ENCODE peak calls at places on chromosomes 3 and 15, in nine cellular contexts. Y, N, V, T, X, W, I, O and C are unnamed samples.

GRCh38 chr3:197432407-197433127 is 123.2 kb downstream of the BDH1 start:
- DNase-seq in V (no peak), O (no peak), T (no peak), I (no peak), Y (no peak), N (no peak), W (no peak), X (no peak), C (peak; percentile 68)

GRCh38 chr3:97421565-97421964 is 343.0 kb upstream of the ARL6 start:
- DNase-seq in X (no peak), N (no peak), Y (no peak), V (no peak), T (no peak), W (no peak), I (no peak), O (no peak), C (no peak)

GRCh38 chr3:52029053-52029452 is 27.3 kb downstream of the DUSP7 start:
- DNase-seq in V (no peak), N (no peak), Y (no peak), I (no peak), X (no peak), O (no peak), W (no peak), T (no peak), C (no peak)

GRCh38 chr15:31459011-31459748 is 132.5 kb downstream of the KLF13 start:
- DNase-seq in V (no peak), X (no peak), W (no peak), I (no peak), O (no peak), T (peak; percentile 35), Y (peak; percentile 68), N (peak; percentile 66), C (no peak)

GRCh38 chr3:41053220-41053619 is 146.1 kb upstream of the CTNNB1 start:
- DNase-seq in N (peak; percentile 28), W (no peak), Y (no peak), I (no peak), O (no peak), T (no peak), V (no peak), X (no peak), C (no peak)

GRCh38 chr3:84960581-84960980 is 1.8 kb downstream of the CADM2 start:
- DNase-seq in Y (peak; percentile 2), W (no peak), V (no peak), N (no peak), T (no peak), X (no peak), O (no peak), I (no peak), C (peak; percentile 40)

GRCh38 chr15:79592126-79592525 is 160.0 kb downstream of the MINAR1 start:
- DNase-seq in T (no peak), V (no peak), O (no peak), X (no peak), W (no peak), Y (no peak), N (no peak), I (no peak), C (no peak)

GRCh38 chr3:173617490-173617889 is 219.9 kb downstream of the NLGN1 start:
- DNase-seq in I (no peak), Y (no peak), N (no peak), T (no peak), O (no peak), W (no peak), V (peak; percentile 1), X (no peak), C (peak; percentile 89)

GRCh38 chr3:32646761-32647160 is 38.2 kb upstream of the CNOT10 start:
- DNase-seq in V (no peak), X (no peak), Y (no peak), N (no peak), I (no peak), T (no peak), O (no peak), W (no peak), C (no peak)

GRCh38 chr15:75407083-75407482 is 38.7 kb upstream of the MAN2C1 start:
- DNase-seq in Y (no peak), O (no peak), W (no peak), X (no peak), T (no peak), N (no peak), I (no peak), V (no peak), C (no peak)

GRCh38 chr3:132242095-132242494 is 75.1 kb upstream of the ACP3 start:
- DNase-seq in O (no peak), W (no peak), T (no peak), Y (no peak), V (no peak), X (no peak), I (no peak), N (no peak), C (no peak)

GRCh38 chr3:126340596-126340942 is 16.6 kb downstream of the KLF15 start:
- DNase-seq in T (no peak), N (no peak), V (no peak), W (peak; percentile 49), O (no peak), Y (no peak), I (no peak), X (no peak), C (no peak)

GRCh38 chr3:12948371-12948770 is 107.0 kb upstream of the RPL32 start:
- DNase-seq in N (no peak), V (no peak), I (no peak), X (no peak), O (no peak), Y (no peak), W (no peak), T (no peak), C (no peak)

GRCh38 chr15:71329041-71329440 is 213.8 kb downstream of the THSD4 start:
- DNase-seq in T (no peak), V (peak; percentile 39), O (no peak), W (no peak), X (no peak), I (no peak), N (no peak), Y (no peak), C (no peak)

GRCh38 chr3:142968319-142968718 is 4.8 kb upstream of the PAQR9 start:
- DNase-seq in O (no peak), N (no peak), Y (no peak), I (no peak), T (no peak), W (no peak), V (no peak), X (no peak), C (no peak)

GRCh38 chr15:90020041-90020735 is 19.1 kb downstream of the ZNF710 start:
- DNase-seq in O (no peak), Y (no peak), W (no peak), N (no peak), T (no peak), X (no peak), I (no peak), V (peak; percentile 47), C (no peak)

GRCh38 chr15:29676961-29677402 is 145.3 kb downstream of the TJP1 start:
- DNase-seq in I (peak; percentile 57), N (no peak), V (no peak), T (no peak), Y (no peak), O (no peak), W (no peak), X (no peak), C (no peak)

GRCh38 chr3:72306800-72307341 is 521.9 kb upstream of the PROK2 start:
- DNase-seq in Y (no peak), I (no peak), N (no peak), V (no peak), O (no peak), X (no peak), T (no peak), W (no peak), C (no peak)

GRCh38 chr3:99965077-99965476 is 147.4 kb downstream of the CMSS1 start:
- DNase-seq in T (no peak), W (no peak), Y (no peak), I (no peak), V (no peak), O (no peak), N (no peak), X (no peak), C (no peak)

GRCh38 chr15:34616613-34617012 is 33.2 kb upstream of the GOLGA8B start:
- DNase-seq in I (peak; percentile 65), N (no peak), V (no peak), W (no peak), T (no peak), X (no peak), O (no peak), Y (no peak), C (peak; percentile 42)

GRCh38 chr3:89223188-89223587 is 115.8 kb downstream of the EPHA3 start:
- DNase-seq in O (no peak), X (no peak), T (no peak), Y (no peak), N (no peak), W (no peak), I (no peak), V (no peak), C (no peak)